ENCODE peak calls at places on chromosome 22, in four cellular contexts. One of them, this sample, is unnamed.
A peak's percentile ranks its signal among the peaks of the same experiment; 100 is the strongest.

GRCh38 chr22:29782061-29782845 is 15.1 kb downstream of the UQCR10 start:
- DNase-seq in K562: no peak
- DNase-seq in GM12878: no peak
- DNase-seq in HepG2: peak; percentile 50
- DNase-seq in this sample: no peak

GRCh38 chr22:45870011-45870410 is 107.0 kb downstream of the WNT7B start:
- DNase-seq in K562: no peak
- DNase-seq in GM12878: no peak
- DNase-seq in HepG2: no peak
- DNase-seq in this sample: no peak

GRCh38 chr22:27456696-27457503 is 344.7 kb downstream of the MN1 start:
- DNase-seq in K562: no peak
- DNase-seq in GM12878: no peak
- DNase-seq in HepG2: no peak
- DNase-seq in this sample: no peak

GRCh38 chr22:46066691-46067090 is 83.6 kb upstream of the PPARA start:
- DNase-seq in K562: no peak
- DNase-seq in GM12878: no peak
- DNase-seq in HepG2: no peak
- DNase-seq in this sample: no peak

GRCh38 chr22:21731503-21731902 is 4.1 kb downstream of the YPEL1 start:
- DNase-seq in K562: peak; percentile 27
- DNase-seq in GM12878: no peak
- DNase-seq in HepG2: no peak
- DNase-seq in this sample: no peak

GRCh38 chr22:32722441-32722840 is 79.1 kb upstream of the TIMP3 start:
- DNase-seq in K562: no peak
- DNase-seq in GM12878: no peak
- DNase-seq in HepG2: no peak
- DNase-seq in this sample: no peak

GRCh38 chr22:46803031-46803880 is 40.8 kb downstream of the TBC1D22A start:
- DNase-seq in K562: peak; percentile 77
- DNase-seq in GM12878: no peak
- DNase-seq in HepG2: peak; percentile 47
- DNase-seq in this sample: peak; percentile 32

GRCh38 chr22:50218996-50219727 is 18.4 kb downstream of the SELENOO start:
- DNase-seq in K562: peak; percentile 79
- DNase-seq in GM12878: no peak
- DNase-seq in HepG2: peak; percentile 32
- DNase-seq in this sample: peak; percentile 18

GRCh38 chr22:32444068-32444467 is 20.2 kb downstream of the BPIFC start:
- DNase-seq in K562: peak; percentile 16
- DNase-seq in GM12878: no peak
- DNase-seq in HepG2: peak; percentile 37
- DNase-seq in this sample: peak; percentile 34

GRCh38 chr22:44574057-44574456 is 76.0 kb upstream of the RTL6 start:
- DNase-seq in K562: no peak
- DNase-seq in GM12878: no peak
- DNase-seq in HepG2: no peak
- DNase-seq in this sample: peak; percentile 19

GRCh38 chr22:45164217-45165123 is 745 bp downstream of the NUP50 start:
- DNase-seq in K562: peak; percentile 64
- DNase-seq in GM12878: no peak
- DNase-seq in HepG2: no peak
- DNase-seq in this sample: no peak

GRCh38 chr22:50081426-50082196 is 3.6 kb downstream of the MLC1 start:
- DNase-seq in K562: no peak
- DNase-seq in GM12878: no peak
- DNase-seq in HepG2: no peak
- DNase-seq in this sample: no peak

GRCh38 chr22:47129902-47130301 is 367.5 kb downstream of the TBC1D22A start:
- DNase-seq in K562: peak; percentile 79
- DNase-seq in GM12878: no peak
- DNase-seq in HepG2: no peak
- DNase-seq in this sample: peak; percentile 94

GRCh38 chr22:39625554-39626537 is 55.3 kb downstream of the CACNA1I start:
- DNase-seq in K562: peak; percentile 68
- DNase-seq in GM12878: no peak
- DNase-seq in HepG2: no peak
- DNase-seq in this sample: no peak

GRCh38 chr22:27676545-27677188 is 124.9 kb downstream of the MN1 start:
- DNase-seq in K562: no peak
- DNase-seq in GM12878: no peak
- DNase-seq in HepG2: no peak
- DNase-seq in this sample: no peak

GRCh38 chr22:46584081-46584903 is 35.9 kb upstream of the GRAMD4 start:
- DNase-seq in K562: no peak
- DNase-seq in GM12878: no peak
- DNase-seq in HepG2: no peak
- DNase-seq in this sample: no peak

GRCh38 chr22:36858966-36859365 is 1.8 kb upstream of the NCF4 start:
- DNase-seq in K562: no peak
- DNase-seq in GM12878: no peak
- DNase-seq in HepG2: no peak
- DNase-seq in this sample: no peak
- TF ChIP-seq ZBTB33 in K562: no peak
- TF ChIP-seq ZBTB33 in GM12878: no peak
- TF ChIP-seq ZBTB33 in HepG2: no peak
- TF ChIP-seq ZBTB33 in this sample: no peak

DNA sequence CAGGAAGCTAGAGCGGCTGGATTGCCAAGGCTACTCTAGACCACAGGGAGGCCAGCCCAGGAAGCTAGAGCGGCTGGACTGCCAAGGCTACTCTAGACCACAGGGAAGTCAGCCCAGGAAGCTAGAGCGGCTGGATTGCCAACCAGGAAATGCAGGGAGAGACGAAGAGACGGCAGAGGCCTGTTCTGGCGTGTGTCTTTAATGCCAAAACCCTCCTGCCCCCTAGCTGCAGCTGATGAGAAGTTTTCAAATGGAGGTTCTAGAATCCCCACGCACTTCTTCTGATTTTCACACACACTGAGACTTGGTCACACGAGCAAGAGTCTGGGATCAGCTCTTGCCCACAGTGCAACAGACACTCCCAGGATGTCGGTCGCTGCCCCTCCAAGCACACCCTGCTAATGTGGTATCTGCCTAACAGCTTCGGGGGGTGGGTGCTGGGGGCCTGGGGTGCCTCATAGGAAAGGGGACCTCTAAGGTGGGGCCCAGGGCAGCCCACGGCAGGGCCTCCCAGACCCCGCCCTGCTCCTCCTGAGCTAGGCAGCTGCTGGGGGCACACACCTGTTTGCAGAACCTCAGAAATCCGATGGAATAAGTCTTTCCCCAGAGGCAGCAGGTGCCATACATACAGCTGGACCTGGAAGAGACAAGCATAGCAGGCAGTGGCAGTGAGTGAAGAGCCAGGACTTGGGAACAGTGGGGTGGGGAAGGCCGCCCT is 28.5 kb downstream of the MAFF start:
- DNase-seq in K562: no peak
- DNase-seq in GM12878: no peak
- DNase-seq in HepG2: peak; percentile 20
- DNase-seq in this sample: no peak
- TF ChIP-seq CEBPB in K562: no peak
- TF ChIP-seq CEBPB in GM12878: no peak
- TF ChIP-seq CEBPB in HepG2: no peak
- TF ChIP-seq CEBPB in this sample: no peak

DNA sequence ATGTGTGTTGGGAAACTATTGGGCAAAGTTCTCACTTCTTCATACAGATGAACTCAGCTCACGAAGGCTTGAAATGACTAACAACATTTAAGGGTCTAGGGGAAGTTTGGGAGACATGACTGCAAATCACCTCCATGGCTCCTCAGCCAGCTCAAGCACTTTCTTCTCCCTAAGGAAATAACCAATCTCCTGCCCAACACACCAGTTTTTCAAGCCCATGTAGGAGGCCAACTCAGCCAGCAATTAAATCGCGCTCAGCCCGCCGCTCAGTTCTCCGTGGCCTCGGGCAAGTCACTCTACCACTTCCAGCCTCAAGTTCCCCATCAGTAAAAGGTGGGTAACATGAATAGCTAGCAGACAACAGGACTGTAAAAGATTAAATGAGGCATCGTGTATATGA is 814 bp downstream of the POLDIP3 start:
- DNase-seq in K562: no peak
- DNase-seq in GM12878: no peak
- DNase-seq in HepG2: no peak
- DNase-seq in this sample: no peak
- TF ChIP-seq ZBTB33 in K562: no peak
- TF ChIP-seq ZBTB33 in GM12878: no peak
- TF ChIP-seq ZBTB33 in HepG2: no peak
- TF ChIP-seq ZBTB33 in this sample: no peak

GRCh38 chr22:24244144-24244787 is 616 bp downstream of the GGT5 start:
- DNase-seq in K562: peak; percentile 2
- DNase-seq in GM12878: no peak
- DNase-seq in HepG2: no peak
- DNase-seq in this sample: no peak
- TF ChIP-seq CEBPB in K562: no peak
- TF ChIP-seq CEBPB in GM12878: no peak
- TF ChIP-seq CEBPB in HepG2: no peak
- TF ChIP-seq CEBPB in this sample: no peak

DNA sequence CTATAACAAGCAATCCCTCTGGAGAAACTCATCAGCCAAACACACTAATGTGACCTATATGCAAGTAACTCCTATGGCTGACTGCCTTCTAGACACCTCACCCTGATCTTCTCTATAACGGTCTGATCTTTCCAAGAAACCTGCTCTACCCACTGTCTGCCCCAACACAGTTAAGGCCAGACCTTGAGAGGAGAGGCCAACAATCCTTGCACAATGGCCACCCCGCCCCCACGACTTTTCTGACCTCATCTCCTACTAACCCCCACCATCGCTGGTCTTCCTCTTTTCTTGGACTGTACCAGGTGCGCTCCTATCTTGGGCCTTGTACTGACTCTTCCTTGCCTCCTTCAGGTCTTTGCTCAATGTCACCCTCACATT is 12.5 kb downstream of the HIRA start:
- DNase-seq in K562: peak; percentile 96
- DNase-seq in GM12878: no peak
- DNase-seq in HepG2: no peak
- DNase-seq in this sample: no peak
- TF ChIP-seq ZBTB33 in K562: no peak
- TF ChIP-seq ZBTB33 in GM12878: no peak
- TF ChIP-seq ZBTB33 in HepG2: no peak
- TF ChIP-seq ZBTB33 in this sample: no peak

GRCh38 chr22:36027960-36028645 is 521 bp downstream of the RBFOX2 start:
- DNase-seq in K562: no peak
- DNase-seq in GM12878: no peak
- DNase-seq in HepG2: no peak
- DNase-seq in this sample: no peak
- TF ChIP-seq CEBPB in K562: no peak
- TF ChIP-seq CEBPB in GM12878: no peak
- TF ChIP-seq CEBPB in HepG2: no peak
- TF ChIP-seq CEBPB in this sample: no peak

GRCh38 chr22:48827228-48827810 is 1000.4 kb downstream of the BRD1 start:
- DNase-seq in K562: no peak
- DNase-seq in GM12878: no peak
- DNase-seq in HepG2: no peak
- DNase-seq in this sample: no peak

GRCh38 chr22:48832592-48832991 is 995.1 kb downstream of the BRD1 start:
- DNase-seq in K562: peak; percentile 17
- DNase-seq in GM12878: no peak
- DNase-seq in HepG2: no peak
- DNase-seq in this sample: no peak

GRCh38 chr22:48827904-48828555 is 999.6 kb downstream of the BRD1 start:
- DNase-seq in K562: no peak
- DNase-seq in GM12878: no peak
- DNase-seq in HepG2: no peak
- DNase-seq in this sample: no peak

GRCh38 chr22:48828688-48829087 is 999.0 kb downstream of the BRD1 start:
- DNase-seq in K562: no peak
- DNase-seq in GM12878: no peak
- DNase-seq in HepG2: no peak
- DNase-seq in this sample: no peak

DNA sequence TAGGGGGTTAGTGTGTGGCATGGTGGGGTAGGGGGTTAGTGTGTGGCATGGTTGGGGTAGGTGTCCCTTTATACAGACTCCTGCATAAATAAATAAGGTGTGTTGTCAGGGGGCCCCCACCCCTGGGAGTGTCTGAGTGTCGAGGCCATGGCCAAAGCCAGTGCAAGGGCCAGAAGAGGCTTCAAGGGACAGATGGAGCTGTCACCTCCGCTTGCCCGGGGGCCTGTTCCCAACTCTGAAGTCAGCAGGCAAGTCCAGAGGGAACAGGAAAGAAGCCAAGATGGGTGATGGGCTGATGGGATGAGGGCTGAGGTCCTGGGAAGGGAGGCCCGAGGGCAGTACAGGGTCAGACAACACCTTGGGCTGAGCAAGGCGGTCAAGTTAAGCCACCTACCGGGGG is 997.8 kb downstream of the BRD1 start:
- DNase-seq in K562: no peak
- DNase-seq in GM12878: no peak
- DNase-seq in HepG2: no peak
- DNase-seq in this sample: no peak
- TF ChIP-seq ZBTB33 in K562: no peak
- TF ChIP-seq ZBTB33 in GM12878: no peak
- TF ChIP-seq ZBTB33 in HepG2: no peak
- TF ChIP-seq ZBTB33 in this sample: no peak

GRCh38 chr22:35419756-35420155 is 19.8 kb downstream of the MCM5 start:
- DNase-seq in K562: no peak
- DNase-seq in GM12878: no peak
- DNase-seq in HepG2: no peak
- DNase-seq in this sample: no peak
- TF ChIP-seq CEBPB in K562: no peak
- TF ChIP-seq CEBPB in GM12878: no peak
- TF ChIP-seq CEBPB in HepG2: no peak
- TF ChIP-seq CEBPB in this sample: no peak